ENCODE peak calls at places on chromosomes 7 and 10, in nine cellular contexts. One of them, this sample, is unnamed.

GRCh38 chr7:44147026-44147881 is 6.1 kb upstream of the MYL7 start:
- DNase-seq in hepatocyte: peak
- DNase-seq in activated T-helper 1 cell treated with anti-CD3 and anti-CD28 coated beads, Interleukin-2, amount 50 U/mL, for 16 hours: no peak
- DNase-seq in fibroblast of lung: peak
- DNase-seq in NCI-H2081: no peak
- DNase-seq in T-helper 22 cell: no peak
- DNase-seq in AG08395: no peak
- DNase-seq in CD14-positive monocyte: no peak
- DNase-seq in NCI-H1092 treated with DMSO at 0.1 percent for 48 hours: no peak
- DNase-seq in this sample: no peak

GRCh38 chr7:20993693-20994092 is 207.0 kb upstream of the SP8 start:
- DNase-seq in hepatocyte: no peak
- DNase-seq in activated T-helper 1 cell treated with anti-CD3 and anti-CD28 coated beads, Interleukin-2, amount 50 U/mL, for 16 hours: no peak
- DNase-seq in fibroblast of lung: no peak
- DNase-seq in NCI-H2081: no peak
- DNase-seq in T-helper 22 cell: no peak
- DNase-seq in AG08395: no peak
- DNase-seq in CD14-positive monocyte: no peak
- DNase-seq in NCI-H1092 treated with DMSO at 0.1 percent for 48 hours: no peak
- DNase-seq in this sample: no peak

GRCh38 chr7:30255096-30255769 is 29.2 kb upstream of the ZNRF2 start:
- DNase-seq in hepatocyte: peak
- DNase-seq in activated T-helper 1 cell treated with anti-CD3 and anti-CD28 coated beads, Interleukin-2, amount 50 U/mL, for 16 hours: no peak
- DNase-seq in fibroblast of lung: no peak
- DNase-seq in NCI-H2081: no peak
- DNase-seq in T-helper 22 cell: no peak
- DNase-seq in AG08395: no peak
- DNase-seq in CD14-positive monocyte: no peak
- DNase-seq in NCI-H1092 treated with DMSO at 0.1 percent for 48 hours: no peak
- DNase-seq in this sample: no peak

GRCh38 chr7:21191317-21192073 is 236.4 kb upstream of the SP4 start:
- DNase-seq in hepatocyte: no peak
- DNase-seq in activated T-helper 1 cell treated with anti-CD3 and anti-CD28 coated beads, Interleukin-2, amount 50 U/mL, for 16 hours: no peak
- DNase-seq in fibroblast of lung: no peak
- DNase-seq in NCI-H2081: no peak
- DNase-seq in T-helper 22 cell: no peak
- DNase-seq in AG08395: no peak
- DNase-seq in CD14-positive monocyte: no peak
- DNase-seq in NCI-H1092 treated with DMSO at 0.1 percent for 48 hours: no peak
- DNase-seq in this sample: no peak

GRCh38 chr7:76069238-76069638 is 21.3 kb downstream of the MDH2 start:
- DNase-seq in hepatocyte: peak
- DNase-seq in activated T-helper 1 cell treated with anti-CD3 and anti-CD28 coated beads, Interleukin-2, amount 50 U/mL, for 16 hours: no peak
- DNase-seq in fibroblast of lung: peak
- DNase-seq in NCI-H2081: no peak
- DNase-seq in T-helper 22 cell: no peak
- DNase-seq in AG08395: peak
- DNase-seq in CD14-positive monocyte: no peak
- DNase-seq in NCI-H1092 treated with DMSO at 0.1 percent for 48 hours: no peak
- DNase-seq in this sample: peak

GRCh38 chr10:60781678-60782077 is 3.4 kb downstream of the CDK1 start:
- DNase-seq in hepatocyte: no peak
- DNase-seq in activated T-helper 1 cell treated with anti-CD3 and anti-CD28 coated beads, Interleukin-2, amount 50 U/mL, for 16 hours: no peak
- DNase-seq in fibroblast of lung: peak
- DNase-seq in NCI-H2081: no peak
- DNase-seq in T-helper 22 cell: no peak
- DNase-seq in AG08395: no peak
- DNase-seq in CD14-positive monocyte: no peak
- DNase-seq in NCI-H1092 treated with DMSO at 0.1 percent for 48 hours: no peak
- DNase-seq in this sample: no peak

GRCh38 chr10:70684374-70684773 is 12.1 kb downstream of the ADAMTS14 start:
- DNase-seq in hepatocyte: no peak
- DNase-seq in activated T-helper 1 cell treated with anti-CD3 and anti-CD28 coated beads, Interleukin-2, amount 50 U/mL, for 16 hours: no peak
- DNase-seq in fibroblast of lung: no peak
- DNase-seq in NCI-H2081: no peak
- DNase-seq in T-helper 22 cell: no peak
- DNase-seq in AG08395: no peak
- DNase-seq in CD14-positive monocyte: no peak
- DNase-seq in NCI-H1092 treated with DMSO at 0.1 percent for 48 hours: no peak
- DNase-seq in this sample: no peak

GRCh38 chr7:154840086-154840485 is 162.8 kb downstream of the PAXIP1 start:
- DNase-seq in hepatocyte: no peak
- DNase-seq in activated T-helper 1 cell treated with anti-CD3 and anti-CD28 coated beads, Interleukin-2, amount 50 U/mL, for 16 hours: no peak
- DNase-seq in fibroblast of lung: no peak
- DNase-seq in NCI-H2081: no peak
- DNase-seq in T-helper 22 cell: no peak
- DNase-seq in AG08395: no peak
- DNase-seq in CD14-positive monocyte: no peak
- DNase-seq in NCI-H1092 treated with DMSO at 0.1 percent for 48 hours: no peak
- DNase-seq in this sample: no peak

This sample was measured in mesenchymal stem cell.